ENCODE peak calls at places on chromosome 13, in ten cellular contexts. X is pancreas, O is astrocyte, M is Panc1, U is breast epithelium, T is ovary, C is heart right ventricle, K is right atrium auricular region, V is PC-3, B is heart left ventricle. G is an unnamed sample.

GRCh38 chr13:73681779-73682178 is 452.4 kb downstream of the KLF12 start:
- DNase-seq in X (no peak), O (no peak), M (no peak), U (no peak), T (no peak), C (no peak), K (no peak), V (no peak), B (no peak), G (no peak)

GRCh38 chr13:48647625-48648024 is 6.1 kb upstream of the CYSLTR2 start:
- DNase-seq in X (no peak), O (no peak), M (no peak), U (no peak), T (no peak), C (no peak), K (no peak), V (no peak), B (no peak), G (no peak)

GRCh38 chr13:101773062-101773461 is 320.6 kb downstream of the ITGBL1 start:
- DNase-seq in X (no peak), O (no peak), M (no peak), U (no peak), T (no peak), C (no peak), K (no peak), V (no peak), B (no peak), G (no peak)

GRCh38 chr13:106415971-106416370 is 119.5 kb downstream of the EFNB2 start:
- DNase-seq in X (no peak), O (no peak), M (no peak), U (no peak), T (no peak), C (no peak), K (no peak), V (no peak), B (no peak), G (no peak)

GRCh38 chr13:24624363-24624762 is 55.8 kb upstream of the ATP12A start:
- DNase-seq in X (no peak), O (no peak), M (no peak), U (no peak), T (no peak), C (no peak), K (no peak), V (no peak), B (no peak), G (no peak)

GRCh38 chr13:40549500-40550094 is 116.8 kb downstream of the FOXO1 start:
- DNase-seq in X (no peak), O (peak; percentile 59), M (no peak), U (no peak), T (no peak), C (no peak), K (peak; percentile 75), V (no peak), B (no peak), G (no peak)

GRCh38 chr13:46546084-46546786 is 6.7 kb upstream of the LRCH1 start:
- DNase-seq in X (no peak), O (no peak), M (no peak), U (no peak), T (no peak), C (no peak), K (no peak), V (no peak), B (no peak), G (no peak)

GRCh38 chr13:51539887-51540286 is 44.4 kb upstream of the WDFY2 start:
- DNase-seq in X (no peak), O (no peak), M (no peak), U (no peak), T (no peak), C (no peak), K (no peak), V (no peak), B (no peak), G (no peak)

GRCh38 chr13:35866801-35867200 is 264.4 kb downstream of the DCLK1 start:
- DNase-seq in X (no peak), O (no peak), M (no peak), U (no peak), T (no peak), C (peak; percentile 45), K (no peak), V (no peak), B (peak; percentile 66), G (no peak)

GRCh38 chr13:44932850-44933251 is 56.4 kb downstream of the NUFIP1 start:
- DNase-seq in X (no peak), O (peak; percentile 60), M (no peak), U (no peak), T (no peak), C (no peak), K (no peak), V (peak; percentile 76), B (peak; percentile 34), G (no peak)

GRCh38 chr13:32153056-32153455 is 121.5 kb downstream of the FRY start:
- DNase-seq in X (no peak), O (peak; percentile 78), M (no peak), U (no peak), T (no peak), C (no peak), K (no peak), V (peak; percentile 71), B (no peak), G (no peak)

GRCh38 chr13:31328549-31329229 is 128.9 kb downstream of the B3GLCT start:
- DNase-seq in X (no peak), O (no peak), M (no peak), U (no peak), T (no peak), C (no peak), K (no peak), V (peak; percentile 47), B (no peak), G (no peak)

GRCh38 chr13:98890186-98890585 is 87.7 kb downstream of the DOCK9 start:
- DNase-seq in X (no peak), O (peak; percentile 96), M (no peak), U (no peak), T (no peak), C (no peak), K (no peak), V (peak; percentile 90), B (no peak), G (no peak)

GRCh38 chr13:80577951-80578670 is 237.2 kb upstream of the SPRY2 start:
- DNase-seq in X (peak; percentile 33), O (no peak), M (no peak), U (no peak), T (no peak), C (peak; percentile 16), K (no peak), V (no peak), B (peak; percentile 23), G (no peak)

GRCh38 chr13:60137911-60138570 is 25.7 kb downstream of the DIAPH3 start:
- DNase-seq in X (no peak), O (no peak), M (no peak), U (no peak), T (no peak), C (no peak), K (no peak), V (no peak), B (no peak), G (no peak)
- H3K4me1 ChIP-seq in X (no peaks in the 10 kb centered on the region), O (peaks cover 16% of the 10 kb centered on the region), M (peaks cover 3% of the 10 kb centered on the region), U (no peaks in the 10 kb centered on the region), T (no peaks in the 10 kb centered on the region), C (no peaks in the 10 kb centered on the region), K (no peaks in the 10 kb centered on the region), V (peaks cover 19% of the 10 kb centered on the region), B (no peaks in the 10 kb centered on the region), G (no peaks in the 10 kb centered on the region)

DNA sequence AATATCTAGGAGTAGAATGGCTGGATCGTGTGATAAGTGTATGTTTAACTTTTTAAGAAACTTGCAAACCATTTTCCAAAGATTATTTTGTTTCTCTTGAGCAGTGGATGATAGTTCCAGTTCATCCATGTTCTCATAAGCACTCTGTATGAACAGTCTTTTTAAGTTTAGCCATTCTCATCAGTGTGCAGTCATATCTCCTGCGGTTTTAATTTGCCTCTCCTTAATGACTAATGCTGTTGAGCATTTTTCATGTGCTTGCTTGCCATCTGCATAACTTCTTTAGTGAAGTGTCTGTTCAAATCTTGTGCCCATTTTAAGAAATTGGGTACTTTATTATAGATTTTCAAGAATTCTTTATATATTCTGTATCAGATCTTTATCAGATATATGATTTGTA is 58.6 kb downstream of the WASF3 start:
- DNase-seq in X (no peak), O (peak; percentile 82), M (no peak), U (no peak), T (no peak), C (no peak), K (no peak), V (peak; percentile 45), B (no peak), G (no peak)
- H3K4me3 ChIP-seq in X (no peak overlapping the region), O (no peak overlapping the region), M (no peak overlapping the region), U (no peak overlapping the region), T (no peak overlapping the region), C (no peak overlapping the region), K (no peak overlapping the region), V (no peak overlapping the region), B (no peak overlapping the region), G (no peak overlapping the region)

GRCh38 chr13:109700176-109700575 is 86.2 kb downstream of the IRS2 start:
- DNase-seq in X (no peak), O (peak; percentile 68), M (no peak), U (no peak), T (peak; percentile 67), C (peak; percentile 78), K (peak; percentile 72), V (peak; percentile 30), B (peak; percentile 84), G (peak; percentile 81)

GRCh38 chr13:109698779-109699178 is 87.6 kb downstream of the IRS2 start:
- DNase-seq in X (no peak), O (peak; percentile 91), M (no peak), U (no peak), T (no peak), C (no peak), K (no peak), V (peak; percentile 41), B (no peak), G (no peak)

GRCh38 chr13:109697936-109698335 is 88.4 kb downstream of the IRS2 start:
- DNase-seq in X (no peak), O (no peak), M (no peak), U (no peak), T (no peak), C (no peak), K (no peak), V (no peak), B (no peak), G (no peak)

GRCh38 chr13:109703250-109703649 is 83.1 kb downstream of the IRS2 start:
- DNase-seq in X (no peak), O (no peak), M (no peak), U (no peak), T (no peak), C (no peak), K (no peak), V (no peak), B (no peak), G (no peak)

DNA sequence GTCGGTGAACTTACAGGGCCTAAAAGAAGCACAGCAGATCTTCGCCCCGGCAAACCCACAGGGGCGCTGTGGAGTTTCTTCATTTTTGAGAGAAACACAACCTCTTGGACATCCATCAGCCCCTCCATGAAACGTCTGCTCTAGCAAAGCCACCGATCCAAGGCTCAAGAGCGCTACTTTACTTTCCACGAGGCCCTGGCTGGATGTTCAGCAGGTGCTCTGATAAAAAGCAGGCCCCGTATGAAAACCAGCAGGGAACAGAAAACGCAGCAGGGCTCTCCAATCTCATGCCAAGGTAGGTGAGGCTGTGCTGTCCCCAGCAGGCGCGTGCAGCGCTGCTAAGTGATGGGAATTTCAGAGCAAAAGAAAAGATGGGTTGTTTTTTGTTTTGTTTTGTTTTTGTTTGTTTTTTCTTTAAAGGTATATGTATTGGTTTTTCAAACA is 86.7 kb downstream of the IRS2 start:
- DNase-seq in X (no peak), O (no peak), M (no peak), U (no peak), T (no peak), C (no peak), K (no peak), V (no peak), B (no peak), G (no peak)
- TF ChIP-seq CTCF in X (no peak), O (no peak), M (no peak), U (no peak), T (no peak), C (no peak), K (no peak), V (no peak), B (no peak), G (no peak)

GRCh38 chr13:26992951-26993490 is 178.6 kb downstream of the USP12 start:
- DNase-seq in X (no peak), O (no peak), M (no peak), U (no peak), T (no peak), C (no peak), K (no peak), V (no peak), B (no peak), G (no peak)
- H3K4me1 ChIP-seq in X (no peaks in the 10 kb centered on the region), O (no peaks in the 10 kb centered on the region), M (peaks cover 60% of the 10 kb centered on the region), U (no peaks in the 10 kb centered on the region), T (peaks cover 3% of the 10 kb centered on the region), C (no peaks in the 10 kb centered on the region), K (peaks cover 10% of the 10 kb centered on the region), V (peaks cover 8% of the 10 kb centered on the region), B (peaks cover 29% of the 10 kb centered on the region), G (peaks cover 6% of the 10 kb centered on the region)

G was measured in upper lobe of right lung.